ENCODE peak calls at places on chromosome 17, in seven cellular contexts. H is heart left ventricle; U is A549; E is esophagus muscularis mucosa; V is GM12864; C is HFFc6; Q is stimulated activated CD4-positive, alpha-beta T cell treated with anti-CD3 and anti-CD28 coated beads, Interleukin-1b, Interleukin-23, amount 100 ng/mL, for 1 hour. T is an unnamed sample.
A peak's percentile ranks its signal among the peaks of the same experiment; 100 is the strongest.

GRCh38 chr17:57648720-57649119 is 96.4 kb downstream of the CCDC182 start:
- DNase-seq in H (no peak), U (no peak), E (no peak), V (no peak), C (no peak), Q (no peak), T (no peak)

GRCh38 chr17:82475458-82475857 is 16.9 kb downstream of the NARF start:
- DNase-seq in H (no peak), U (no peak), E (no peak), V (no peak), C (no peak), Q (no peak), T (no peak)

GRCh38 chr17:8994319-8994718 is 27.0 kb upstream of the NTN1 start:
- DNase-seq in H (peak; percentile 29), U (no peak), E (no peak), V (no peak), C (peak; percentile 19), Q (peak; percentile 12), T (peak; percentile 51)

GRCh38 chr17:4497101-4497824 is 1.4 kb upstream of the SPNS2 start:
- DNase-seq in H (no peak), U (peak; percentile 40), E (no peak), V (no peak), C (no peak), Q (no peak), T (peak; percentile 60)

GRCh38 chr17:75079023-75079373 is 8.8 kb upstream of the SLC16A5 start:
- DNase-seq in H (no peak), U (peak; percentile 61), E (no peak), V (no peak), C (no peak), Q (no peak), T (no peak)

GRCh38 chr17:78611636-78612035 is 34.4 kb upstream of the DNAH17 start:
- DNase-seq in H (no peak), U (no peak), E (no peak), V (no peak), C (no peak), Q (no peak), T (no peak)

GRCh38 chr17:63571632-63572310 is 21.5 kb downstream of the DCAF7 start:
- DNase-seq in H (no peak), U (no peak), E (no peak), V (no peak), C (peak; percentile 82), Q (no peak), T (peak; percentile 30)

GRCh38 chr17:46212634-46213435 is 19.6 kb upstream of the KANSL1 start:
- DNase-seq in H (peak; percentile 58), U (peak; percentile 95), E (peak; percentile 92), V (peak; percentile 55), C (peak; percentile 65), Q (peak; percentile 38), T (peak; percentile 78)

GRCh38 chr17:4948997-4949320 is 629 bp upstream of the PFN1 start:
- DNase-seq in H (peak; percentile 90), U (no peak), E (peak; percentile 93), V (no peak), C (peak; percentile 80), Q (no peak), T (peak; percentile 93)

GRCh38 chr17:50280068-50280467 is 5.8 kb downstream of the TMEM92 start:
- DNase-seq in H (no peak), U (no peak), E (no peak), V (no peak), C (no peak), Q (no peak), T (no peak)

GRCh38 chr17:45168991-45169752 is 7.5 kb downstream of the HEXIM2 start:
- DNase-seq in H (no peak), U (no peak), E (no peak), V (no peak), C (no peak), Q (no peak), T (no peak)

GRCh38 chr17:80474231-80474932 is 2.0 kb downstream of the NPTX1 start:
- DNase-seq in H (no peak), U (peak; percentile 78), E (no peak), V (no peak), C (peak; percentile 42), Q (no peak), T (peak; percentile 54)